ENCODE peak calls at places on chromosomes 4 and X, in seven cellular contexts. Y, H, J, W, B, Q and G are unnamed samples. For H3K9me3 and H3K36me3, the result is how much of the 10 kb centered on the place peaks cover.

GRCh38 chr4:1767770-1768366 is 25.2 kb upstream of the FGFR3 start:
- DNase-seq in Y (peak), H (no peak), J (peak), W (peak), B (no peak), Q (no peak), G (peak)

GRCh38 chr4:83231620-83232056 is 53.0 kb downstream of the COQ2 start:
- DNase-seq in Y (no peak), H (no peak), J (no peak), W (no peak), B (no peak), Q (no peak), G (peak)

GRCh38 chr4:11650801-11651596 is 222.3 kb upstream of the HS3ST1 start:
- DNase-seq in Y (no peak), H (no peak), J (no peak), W (peak), B (no peak), Q (no peak), G (no peak)

GRCh38 chr4:170051402-170051801 is 25.2 kb upstream of the MFAP3L start:
- DNase-seq in Y (no peak), H (no peak), J (no peak), W (no peak), B (no peak), Q (no peak), G (no peak)

GRCh38 chrX:118862990-118863389 is 39.4 kb downstream of the ZCCHC12 start:
- DNase-seq in Y (no peak), H (no peak), J (no peak), W (no peak), B (no peak), Q (no peak), G (no peak)

GRCh38 chrX:43176686-43177085 is 398.7 kb upstream of the PPP1R2C start:
- DNase-seq in Y (no peak), H (no peak), J (no peak), W (no peak), B (no peak), Q (no peak), G (no peak)

GRCh38 chrX:1231850-1232505 is 19.5 kb upstream of the CRLF2 start:
- DNase-seq in Y (no peak), H (no peak), J (no peak), W (no peak), B (peak), Q (no peak), G (no peak)

GRCh38 chrX:74458738-74459137 is 37.4 kb downstream of the SLC16A2 start:
- DNase-seq in Y (no peak), H (no peak), J (no peak), W (peak), B (no peak), Q (no peak), G (no peak)

GRCh38 chrX:13101439-13102139 is 57.2 kb upstream of the FAM9C start:
- DNase-seq in Y (no peak), H (peak), J (peak), W (peak), B (peak), Q (peak), G (no peak)

GRCh38 chr4:76699911-76700310 is 198.0 kb downstream of the SOWAHB start:
- DNase-seq in Y (no peak), H (no peak), J (no peak), W (no peak), B (no peak), Q (no peak), G (no peak)

GRCh38 chr4:75370582-75370981 is 143.6 kb downstream of the RCHY1 start:
- DNase-seq in Y (no peak), H (no peak), J (no peak), W (no peak), B (no peak), Q (no peak), G (no peak)

GRCh38 chr4:99024481-99025275 is 29.2 kb downstream of the METAP1 start:
- DNase-seq in Y (no peak), H (no peak), J (no peak), W (no peak), B (no peak), Q (no peak), G (no peak)

GRCh38 chr4:123090886-123091285 is 168.5 kb upstream of the NUDT6 start:
- DNase-seq in Y (no peak), H (no peak), J (no peak), W (no peak), B (no peak), Q (no peak), G (no peak)
- H3K27ac ChIP-seq in Y (no peak), H (no peak), J (no peak), W (no peak), B (no peak), Q (no peak), G (no peak)

DNA sequence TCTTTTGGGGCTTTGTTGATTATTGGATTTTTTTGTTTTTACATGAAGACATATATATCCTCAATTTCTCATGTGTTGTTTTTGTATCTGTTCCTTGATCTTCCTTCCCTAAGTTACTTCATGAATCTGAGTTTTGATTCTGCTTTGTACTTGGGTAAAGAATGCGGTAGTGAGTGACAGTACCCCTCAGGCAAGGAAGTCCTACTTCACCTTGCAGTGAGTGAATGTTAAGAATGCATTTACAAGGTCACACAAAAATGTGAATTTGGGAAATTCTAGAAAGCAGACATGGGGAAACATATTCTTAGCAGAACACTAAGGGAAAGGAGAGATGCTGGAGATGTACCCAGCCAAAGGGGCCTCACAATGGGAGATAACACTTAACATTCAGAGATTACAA is 373.1 kb upstream of the LCORL start:
- DNase-seq in Y (no peak), H (no peak), J (no peak), W (no peak), B (no peak), Q (no peak), G (no peak)
- H3K9me3 ChIP-seq in Y (under half), H (under half), J (under half), W (under half), B (under half), Q (under half), G (under half)

DNA sequence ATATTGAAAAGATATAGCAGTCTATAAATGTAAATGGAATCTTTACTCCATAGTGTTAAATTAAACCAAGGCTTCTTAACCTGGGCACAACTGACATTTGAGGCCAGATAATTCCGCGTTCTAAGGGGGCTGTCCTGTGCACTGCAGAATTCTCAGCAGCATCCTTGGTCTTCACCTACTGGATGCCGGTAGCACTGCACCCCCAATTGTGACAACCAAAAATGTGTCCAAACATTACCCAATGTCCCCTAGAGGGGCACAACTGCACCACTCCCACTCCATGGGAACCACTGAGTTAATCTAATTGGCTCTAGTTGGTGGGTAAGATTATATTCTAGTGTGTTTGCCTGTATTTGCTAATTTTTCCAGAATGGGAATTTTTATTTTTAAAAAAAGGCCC is 16.6 kb downstream of the AP1S2 start:
- DNase-seq in Y (peak), H (no peak), J (peak), W (no peak), B (no peak), Q (no peak), G (peak)
- H3K36me3 ChIP-seq in Y (under half), H (under half), J (under half), W (under half), B (under half), Q (under half), G (half or more)

DNA sequence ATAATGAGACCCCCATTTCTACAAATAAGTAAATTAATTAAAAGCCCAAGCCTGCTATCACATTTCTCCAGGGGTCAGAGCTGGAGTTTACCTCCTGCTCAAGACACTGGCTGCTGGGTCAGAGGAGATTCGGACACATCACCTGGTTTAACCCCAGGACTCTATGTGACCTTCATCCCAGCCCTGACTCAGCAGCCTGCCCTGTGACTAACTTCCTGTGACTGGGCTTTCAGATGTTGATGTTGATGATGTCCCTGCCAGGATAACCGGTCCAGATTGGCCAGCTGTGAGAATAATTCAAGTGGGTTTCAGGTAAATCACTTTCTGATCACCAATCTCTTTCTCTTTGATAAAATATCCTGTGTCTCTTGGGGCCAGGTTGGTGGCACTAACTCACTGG is 102.4 kb upstream of the MAML3 start:
- DNase-seq in Y (no peak), H (no peak), J (no peak), W (peak), B (no peak), Q (no peak), G (no peak)
- H3K27ac ChIP-seq in Y (no peak), H (no peak), J (no peak), W (peak), B (peak), Q (peak), G (no peak)

DNA sequence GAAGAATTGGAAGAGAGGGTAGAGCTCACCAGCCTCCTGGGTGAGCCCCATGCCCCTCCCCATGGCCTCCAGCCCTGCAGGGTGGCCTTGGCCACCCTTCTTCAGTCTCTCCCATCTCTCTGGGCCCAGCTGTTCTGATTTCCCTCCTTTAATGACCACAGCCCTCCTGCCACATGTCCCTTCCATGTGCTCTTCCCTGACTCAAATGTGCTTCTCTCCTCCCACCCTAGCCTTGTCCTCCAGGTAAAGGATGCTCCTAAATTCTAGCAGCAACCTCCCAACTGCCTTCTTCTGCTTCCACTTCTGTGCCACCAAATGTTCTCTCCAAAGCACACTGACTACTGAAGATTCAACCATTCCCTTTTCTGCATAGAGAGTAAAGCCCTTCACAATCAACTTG is 83.0 kb downstream of the ADRA2C start:
- DNase-seq in Y (no peak), H (no peak), J (no peak), W (no peak), B (no peak), Q (no peak), G (no peak)
- H3K9me3 ChIP-seq in Y (under half), H (under half), J (under half), W (under half), B (under half), Q (under half), G (under half)

GRCh38 chr4:121817006-121817405 is 6.7 kb downstream of the CCNA2 start:
- DNase-seq in Y (no peak), H (no peak), J (no peak), W (no peak), B (no peak), Q (no peak), G (no peak)
- H3K36me3 ChIP-seq in Y (half or more), H (under half), J (half or more), W (under half), B (under half), Q (under half), G (half or more)